ENCODE peak calls at places on chromosomes 6 and 20, in five cellular contexts. One of them, this sample, is unnamed.

GRCh38 chr6:89368107-89368506 is 15.6 kb upstream of the UBE2J1 start:
- DNase-seq in right cardiac atrium: peak; percentile 61
- DNase-seq in SW 1271: peak; percentile 28
- DNase-seq in stimulated activated CD8-positive, alpha-beta memory T cell treated with anti-CD3 and anti-CD28 coated beads, Interleukin-15, amount 100 ng/mL, for 1 hour: peak; percentile 44
- DNase-seq in nephron progenitor cell: peak; percentile 79
- DNase-seq in this sample: peak; percentile 56

GRCh38 chr6:70133246-70133645 is 169.6 kb downstream of the COL9A1 start:
- DNase-seq in right cardiac atrium: no peak
- DNase-seq in SW 1271: no peak
- DNase-seq in stimulated activated CD8-positive, alpha-beta memory T cell treated with anti-CD3 and anti-CD28 coated beads, Interleukin-15, amount 100 ng/mL, for 1 hour: no peak
- DNase-seq in nephron progenitor cell: no peak
- DNase-seq in this sample: no peak

GRCh38 chr20:62956387-62957135 is 4.1 kb downstream of the SLC17A9 start:
- DNase-seq in right cardiac atrium: peak; percentile 53
- DNase-seq in SW 1271: no peak
- DNase-seq in stimulated activated CD8-positive, alpha-beta memory T cell treated with anti-CD3 and anti-CD28 coated beads, Interleukin-15, amount 100 ng/mL, for 1 hour: no peak
- DNase-seq in nephron progenitor cell: no peak
- DNase-seq in this sample: no peak

GRCh38 chr6:33746036-33746600 is 587 bp downstream of the IP6K3 start:
- DNase-seq in right cardiac atrium: peak; percentile 82
- DNase-seq in SW 1271: no peak
- DNase-seq in stimulated activated CD8-positive, alpha-beta memory T cell treated with anti-CD3 and anti-CD28 coated beads, Interleukin-15, amount 100 ng/mL, for 1 hour: no peak
- DNase-seq in nephron progenitor cell: peak; percentile 42
- DNase-seq in this sample: peak; percentile 89

GRCh38 chr6:7052441-7052936 is 55.3 kb upstream of the RREB1 start:
- DNase-seq in right cardiac atrium: peak; percentile 92
- DNase-seq in SW 1271: no peak
- DNase-seq in stimulated activated CD8-positive, alpha-beta memory T cell treated with anti-CD3 and anti-CD28 coated beads, Interleukin-15, amount 100 ng/mL, for 1 hour: no peak
- DNase-seq in nephron progenitor cell: peak; percentile 76
- DNase-seq in this sample: peak; percentile 73

GRCh38 chr6:142459267-142459666 is 157.5 kb downstream of the ADGRG6 start:
- DNase-seq in right cardiac atrium: no peak
- DNase-seq in SW 1271: no peak
- DNase-seq in stimulated activated CD8-positive, alpha-beta memory T cell treated with anti-CD3 and anti-CD28 coated beads, Interleukin-15, amount 100 ng/mL, for 1 hour: no peak
- DNase-seq in nephron progenitor cell: no peak
- DNase-seq in this sample: no peak

GRCh38 chr20:58692579-58693225 is at the start of gene NPEPL1:
- DNase-seq in right cardiac atrium: peak; percentile 91
- DNase-seq in SW 1271: peak; percentile 56
- DNase-seq in stimulated activated CD8-positive, alpha-beta memory T cell treated with anti-CD3 and anti-CD28 coated beads, Interleukin-15, amount 100 ng/mL, for 1 hour: no peak
- DNase-seq in nephron progenitor cell: peak; percentile 68
- DNase-seq in this sample: peak; percentile 89

GRCh38 chr6:32623693-32624092 is 13.5 kb upstream of the HLA-DQA1 start:
- DNase-seq in right cardiac atrium: no peak
- DNase-seq in SW 1271: no peak
- DNase-seq in stimulated activated CD8-positive, alpha-beta memory T cell treated with anti-CD3 and anti-CD28 coated beads, Interleukin-15, amount 100 ng/mL, for 1 hour: no peak
- DNase-seq in nephron progenitor cell: no peak
- DNase-seq in this sample: no peak

GRCh38 chr20:12294684-12295083 is 377.0 kb downstream of the BTBD3 start:
- DNase-seq in right cardiac atrium: no peak
- DNase-seq in SW 1271: no peak
- DNase-seq in stimulated activated CD8-positive, alpha-beta memory T cell treated with anti-CD3 and anti-CD28 coated beads, Interleukin-15, amount 100 ng/mL, for 1 hour: no peak
- DNase-seq in nephron progenitor cell: no peak
- DNase-seq in this sample: no peak

GRCh38 chr6:102662851-102663250 is 1269.3 kb downstream of the GRIK2 start:
- DNase-seq in right cardiac atrium: no peak
- DNase-seq in SW 1271: no peak
- DNase-seq in stimulated activated CD8-positive, alpha-beta memory T cell treated with anti-CD3 and anti-CD28 coated beads, Interleukin-15, amount 100 ng/mL, for 1 hour: no peak
- DNase-seq in nephron progenitor cell: no peak
- DNase-seq in this sample: no peak

GRCh38 chr20:53972179-53972578 is 98.2 kb downstream of the BCAS1 start:
- DNase-seq in right cardiac atrium: no peak
- DNase-seq in SW 1271: no peak
- DNase-seq in stimulated activated CD8-positive, alpha-beta memory T cell treated with anti-CD3 and anti-CD28 coated beads, Interleukin-15, amount 100 ng/mL, for 1 hour: no peak
- DNase-seq in nephron progenitor cell: no peak
- DNase-seq in this sample: no peak

GRCh38 chr6:64013061-64013410 is 377.4 kb downstream of the PHF3 start:
- DNase-seq in right cardiac atrium: no peak
- DNase-seq in SW 1271: no peak
- DNase-seq in stimulated activated CD8-positive, alpha-beta memory T cell treated with anti-CD3 and anti-CD28 coated beads, Interleukin-15, amount 100 ng/mL, for 1 hour: no peak
- DNase-seq in nephron progenitor cell: no peak
- DNase-seq in this sample: no peak

GRCh38 chr20:58081842-58082241 is 146.6 kb downstream of the ANKRD60 start:
- DNase-seq in right cardiac atrium: no peak
- DNase-seq in SW 1271: no peak
- DNase-seq in stimulated activated CD8-positive, alpha-beta memory T cell treated with anti-CD3 and anti-CD28 coated beads, Interleukin-15, amount 100 ng/mL, for 1 hour: no peak
- DNase-seq in nephron progenitor cell: no peak
- DNase-seq in this sample: no peak

GRCh38 chr20:49230021-49230420 is 10.8 kb downstream of the DDX27 start:
- DNase-seq in right cardiac atrium: no peak
- DNase-seq in SW 1271: no peak
- DNase-seq in stimulated activated CD8-positive, alpha-beta memory T cell treated with anti-CD3 and anti-CD28 coated beads, Interleukin-15, amount 100 ng/mL, for 1 hour: no peak
- DNase-seq in nephron progenitor cell: no peak
- DNase-seq in this sample: no peak

GRCh38 chr20:47610247-47610944 is 108.7 kb downstream of the NCOA3 start:
- DNase-seq in right cardiac atrium: no peak
- DNase-seq in SW 1271: peak; percentile 81
- DNase-seq in stimulated activated CD8-positive, alpha-beta memory T cell treated with anti-CD3 and anti-CD28 coated beads, Interleukin-15, amount 100 ng/mL, for 1 hour: peak; percentile 76
- DNase-seq in nephron progenitor cell: no peak
- DNase-seq in this sample: no peak

GRCh38 chr6:53250137-53250760 is 98.5 kb downstream of the ELOVL5 start:
- DNase-seq in right cardiac atrium: no peak
- DNase-seq in SW 1271: no peak
- DNase-seq in stimulated activated CD8-positive, alpha-beta memory T cell treated with anti-CD3 and anti-CD28 coated beads, Interleukin-15, amount 100 ng/mL, for 1 hour: no peak
- DNase-seq in nephron progenitor cell: no peak
- DNase-seq in this sample: no peak